ENCODE peak calls at places on chromosomes 3 and 15, in six cellular contexts. H is colonic mucosa, X is left ventricle myocardium inferior, J is SK-N-MC, N is GM23248, M is HCT116. S is an unnamed sample. For H3K36me3, the result is how much of the 10 kb centered on the place peaks cover.

GRCh38 chr3:2921903-2922302 is 188.3 kb downstream of the IL5RA start:
- DNase-seq in J (no peak), M (no peak), X (no peak), H (no peak), N (peak), S (no peak)

GRCh38 chr3:11477286-11477935 is 166.3 kb downstream of the VGLL4 start:
- DNase-seq in M (no peak), H (no peak), N (peak), J (no peak), X (no peak), S (peak)

GRCh38 chr3:154690413-154690812 is 260.4 kb upstream of the GPR149 start:
- DNase-seq in H (no peak), N (no peak), J (no peak), M (no peak), X (no peak), S (no peak)

GRCh38 chr3:88896026-88896425 is 211.4 kb upstream of the EPHA3 start:
- DNase-seq in N (no peak), M (no peak), H (no peak), J (no peak), X (no peak), S (no peak)

GRCh38 chr3:56291953-56292352 is 176.3 kb downstream of the ERC2 start:
- DNase-seq in H (no peak), N (no peak), M (no peak), X (no peak), J (no peak), S (no peak)

GRCh38 chr3:114848087-114848486 is 299.0 kb downstream of the ZBTB20 start:
- DNase-seq in J (no peak), N (no peak), H (no peak), M (no peak), X (no peak), S (no peak)

GRCh38 chr3:161700998-161701397 is 204.4 kb downstream of the OTOL1 start:
- DNase-seq in J (no peak), N (no peak), X (no peak), M (no peak), H (no peak), S (no peak)

GRCh38 chr15:49199666-49200065 is 29.6 kb downstream of the GALK2 start:
- DNase-seq in H (no peak), J (no peak), N (peak), M (no peak), X (no peak), S (no peak)

GRCh38 chr3:17258823-17259436 is 374.2 kb downstream of the PLCL2 start:
- DNase-seq in N (peak), H (no peak), J (peak), M (peak), X (no peak), S (no peak)

GRCh38 chr15:51191766-51192165 is 97.1 kb upstream of the TNFAIP8L3 start:
- DNase-seq in N (no peak), J (no peak), M (no peak), H (no peak), X (no peak), S (no peak)

GRCh38 chr3:50139308-50139707 is 15.8 kb upstream of the SEMA3F start:
- DNase-seq in N (no peak), M (no peak), X (no peak), J (no peak), H (no peak), S (no peak)

GRCh38 chr3:126320517-126321293 is 36.5 kb downstream of the KLF15 start:
- DNase-seq in H (no peak), M (no peak), J (no peak), X (no peak), N (no peak), S (no peak)

GRCh38 chr3:135905058-135905724 is 60.3 kb upstream of the PPP2R3A start:
- DNase-seq in M (no peak), H (no peak), J (no peak), X (no peak), N (peak), S (no peak)

GRCh38 chr3:81218023-81218422 is 543.4 kb downstream of the GBE1 start:
- DNase-seq in H (no peak), M (no peak), X (no peak), N (peak), J (no peak), S (no peak)

DNA sequence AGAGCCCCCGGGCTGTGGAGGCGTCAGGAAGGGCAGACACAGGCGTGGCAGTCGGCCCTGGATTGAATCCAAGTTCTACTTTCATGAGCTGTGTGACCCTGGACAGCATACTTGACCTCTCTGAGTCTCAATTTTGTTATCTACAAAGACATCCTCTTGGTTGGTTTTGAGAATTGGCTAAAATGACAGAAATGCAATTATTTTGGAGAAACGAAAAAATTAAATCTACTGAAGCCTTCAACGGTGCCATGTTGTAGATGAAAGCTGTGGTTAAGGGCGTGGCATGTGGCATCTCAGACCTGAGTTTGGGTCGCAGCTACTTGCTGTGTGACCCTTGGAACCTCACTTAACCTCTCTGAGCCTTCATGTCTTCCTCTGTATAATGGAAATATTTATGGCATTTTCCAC is 102.3 kb upstream of the TLE3 start:
- DNase-seq in M (no peak), X (no peak), H (no peak), J (no peak), N (no peak), S (no peak)
- H3K36me3 ChIP-seq in M (under half), X (under half), H (under half), J (under half), N (under half), S (under half)

GRCh38 chr3:48623851-48624547 is 2.4 kb upstream of the TMEM89 start:
- DNase-seq in X (no peak), H (no peak), M (no peak), N (no peak), J (no peak), S (no peak)
- H3K36me3 ChIP-seq in X (under half), H (under half), M (under half), N (under half), J (under half), S (under half)

GRCh38 chr15:92958105-92958504 is 58.0 kb downstream of the CHD2 start:
- DNase-seq in X (no peak), M (no peak), J (no peak), H (no peak), N (peak), S (no peak)

GRCh38 chr15:92962914-92963313 is 62.8 kb downstream of the CHD2 start:
- DNase-seq in M (no peak), J (no peak), H (no peak), X (no peak), N (no peak), S (no peak)

GRCh38 chr15:92959219-92959618 is 59.1 kb downstream of the CHD2 start:
- DNase-seq in N (no peak), H (no peak), X (no peak), J (no peak), M (no peak), S (no peak)

GRCh38 chr15:92963794-92964193 is 63.7 kb downstream of the CHD2 start:
- DNase-seq in H (no peak), M (no peak), X (no peak), J (no peak), N (no peak), S (no peak)

GRCh38 chr15:92960996-92961681 is 61.0 kb downstream of the CHD2 start:
- DNase-seq in J (no peak), X (no peak), M (no peak), N (no peak), H (no peak), S (no peak)
- H3K36me3 ChIP-seq in J (half or more), X (half or more), M (under half), N (half or more), H (under half), S (half or more)

GRCh38 chr15:98933376-98933775 is 74.2 kb downstream of the PGPEP1L start:
- DNase-seq in N (no peak), H (no peak), J (no peak), X (no peak), M (no peak), S (no peak)
- H3K36me3 ChIP-seq in N (under half), H (under half), J (under half), X (half or more), M (under half), S (under half)

DNA sequence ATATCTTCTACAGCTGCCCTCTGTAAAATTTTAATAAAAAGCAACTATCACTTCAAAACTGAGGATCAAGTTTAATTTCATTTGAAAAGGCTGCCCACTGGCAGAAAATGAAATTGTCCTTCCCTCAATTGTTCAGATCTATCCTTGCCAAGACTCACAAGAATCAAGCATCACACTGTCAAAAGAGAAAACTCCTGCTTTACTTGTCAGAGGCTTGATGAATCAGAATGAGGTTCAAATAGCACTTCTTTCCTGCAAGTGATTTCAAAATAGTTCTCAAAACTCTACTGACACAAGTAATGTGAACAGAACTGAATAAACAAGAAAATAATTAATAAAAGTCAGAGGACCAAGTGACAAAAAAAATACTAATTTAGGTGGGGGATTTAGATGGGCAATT is 70.6 kb downstream of the GOLIM4 start:
- DNase-seq in J (no peak), M (no peak), X (no peak), N (peak), H (no peak), S (no peak)
- H3K36me3 ChIP-seq in J (under half), M (under half), X (half or more), N (half or more), H (under half), S (half or more)

GRCh38 chr15:41096178-41096577 is 19.9 kb downstream of the INO80 start:
- DNase-seq in M (no peak), X (no peak), N (no peak), H (no peak), J (no peak), S (no peak)
- H3K36me3 ChIP-seq in M (under half), X (half or more), N (under half), H (under half), J (half or more), S (half or more)

GRCh38 chr3:195731356-195731960 is 10.7 kb downstream of the MUC20 start:
- DNase-seq in H (no peak), M (no peak), N (no peak), X (no peak), J (no peak), S (no peak)

GRCh38 chr3:195736866-195737490 is 16.2 kb downstream of the MUC20 start:
- DNase-seq in H (no peak), N (no peak), X (no peak), M (no peak), J (no peak), S (no peak)

GRCh38 chr3:195738274-195739044 is 17.7 kb downstream of the MUC20 start:
- DNase-seq in N (no peak), J (no peak), M (no peak), X (no peak), H (no peak), S (no peak)

GRCh38 chr3:195732951-195733350 is 12.2 kb downstream of the MUC20 start:
- DNase-seq in N (no peak), J (no peak), X (no peak), H (no peak), M (no peak), S (no peak)

GRCh38 chr3:195735036-195735695 is 14.4 kb downstream of the MUC20 start:
- DNase-seq in X (no peak), J (no peak), H (no peak), N (no peak), M (no peak), S (no peak)
- H3K36me3 ChIP-seq in X (half or more), J (under half), H (under half), N (under half), M (under half), S (under half)

GRCh38 chr15:101394654-101395053 is 94.9 kb downstream of the PCSK6 start:
- DNase-seq in J (no peak), H (no peak), X (no peak), N (no peak), M (no peak), S (no peak)
- H3K36me3 ChIP-seq in J (under half), H (under half), X (half or more), N (under half), M (under half), S (half or more)

S was measured in MG63.